ENCODE peak calls at places on chromosomes 13 and 19, in six cellular contexts. R is tibial artery; T is heart left ventricle; Z is CD8-positive, alpha-beta memory T cell; U is ovary; J is HCT116. Y is an unnamed sample.

GRCh38 chr13:51318015-51318414 is 21.5 kb upstream of the SERPINE3 start:
- DNase-seq in R (no peak), T (no peak), Z (no peak), U (no peak), J (no peak), Y (no peak)

GRCh38 chr19:29559743-29560142 is 33.9 kb downstream of the VSTM2B start:
- DNase-seq in R (no peak), T (no peak), Z (no peak), U (no peak), J (no peak), Y (no peak)

GRCh38 chr13:113555141-113555540 is 29.4 kb upstream of the TFDP1 start:
- DNase-seq in R (no peak), T (no peak), Z (no peak), U (peak; percentile 6), J (no peak), Y (no peak)

GRCh38 chr19:19613456-19613855 is 5.0 kb downstream of the PBX4 start:
- DNase-seq in R (no peak), T (no peak), Z (no peak), U (no peak), J (peak; percentile 63), Y (no peak)

GRCh38 chr19:4371209-4371897 is 28.0 kb downstream of the MPND start:
- DNase-seq in R (no peak), T (no peak), Z (no peak), U (no peak), J (no peak), Y (no peak)

GRCh38 chr19:42252365-42253244 is 2.3 kb downstream of the ERF start:
- DNase-seq in R (peak; percentile 70), T (peak; percentile 57), Z (no peak), U (peak; percentile 73), J (no peak), Y (no peak)

GRCh38 chr19:49415102-49415809 is 8.0 kb downstream of the PTH2 start:
- DNase-seq in R (no peak), T (no peak), Z (no peak), U (no peak), J (no peak), Y (no peak)

GRCh38 chr19:33499248-33499647 is 22.3 kb downstream of the PEPD start:
- DNase-seq in R (no peak), T (no peak), Z (no peak), U (no peak), J (no peak), Y (no peak)

GRCh38 chr13:37708101-37708500 is 109.5 kb upstream of the POSTN start:
- DNase-seq in R (no peak), T (no peak), Z (no peak), U (no peak), J (no peak), Y (no peak)

GRCh38 chr19:29211562-29212416 is 1.2 kb downstream of the UQCRFS1 start:
- DNase-seq in R (no peak), T (no peak), Z (no peak), U (no peak), J (no peak), Y (no peak)

GRCh38 chr13:26010487-26011207 is 41.2 kb downstream of the SHISA2 start:
- DNase-seq in R (no peak), T (no peak), Z (no peak), U (no peak), J (no peak), Y (no peak)

GRCh38 chr13:46012404-46012803 is 40.1 kb downstream of the ZC3H13 start:
- DNase-seq in R (no peak), T (no peak), Z (no peak), U (no peak), J (no peak), Y (no peak)

GRCh38 chr13:81480634-81481033 is 1139.7 kb upstream of the SPRY2 start:
- DNase-seq in R (no peak), T (no peak), Z (no peak), U (no peak), J (no peak), Y (no peak)

GRCh38 chr19:13613447-13613846 is 107.2 kb upstream of the CACNA1A start:
- DNase-seq in R (no peak), T (no peak), Z (no peak), U (no peak), J (no peak), Y (no peak)

GRCh38 chr13:22108283-22108897 is 437.5 kb downstream of the FGF9 start:
- DNase-seq in R (no peak), T (no peak), Z (no peak), U (no peak), J (no peak), Y (no peak)

GRCh38 chr13:25171517-25172302 is at the start of gene AMER2:
- DNase-seq in R (no peak), T (no peak), Z (no peak), U (no peak), J (no peak), Y (no peak)

GRCh38 chr13:33644607-33645543 is 173.1 kb upstream of the RFC3 start:
- DNase-seq in R (peak; percentile 38), T (peak; percentile 40), Z (no peak), U (no peak), J (no peak), Y (no peak)

GRCh38 chr13:44455781-44456180 is 82.2 kb downstream of the SERP2 start:
- DNase-seq in R (no peak), T (no peak), Z (no peak), U (no peak), J (no peak), Y (no peak)

GRCh38 chr13:97226788-97227627 is 4.9 kb downstream of the MBNL2 start:
- DNase-seq in R (no peak), T (no peak), Z (peak; percentile 59), U (no peak), J (no peak), Y (peak; percentile 51)

GRCh38 chr13:69565334-69565733 is 542.3 kb upstream of the ATXN8OS start:
- DNase-seq in R (no peak), T (no peak), Z (no peak), U (no peak), J (peak; percentile 49), Y (no peak)

GRCh38 chr13:34294483-34295129 is 476.7 kb downstream of the RFC3 start:
- DNase-seq in R (no peak), T (peak; percentile 23), Z (no peak), U (no peak), J (no peak), Y (no peak)

GRCh38 chr19:6767357-6768235 is at the start of gene SH2D3A:
- DNase-seq in R (no peak), T (peak; percentile 42), Z (peak; percentile 94), U (no peak), J (peak; percentile 96), Y (peak; percentile 96)

GRCh38 chr13:33633701-33634525 is 184.0 kb upstream of the RFC3 start:
- DNase-seq in R (no peak), T (no peak), Z (no peak), U (no peak), J (no peak), Y (no peak)

GRCh38 chr13:67123165-67123564 is 107.0 kb downstream of the PCDH9 start:
- DNase-seq in R (no peak), T (no peak), Z (no peak), U (no peak), J (no peak), Y (no peak)

GRCh38 chr19:16682539-16682938 is 21.6 kb downstream of the TMEM38A start:
- DNase-seq in R (no peak), T (no peak), Z (no peak), U (no peak), J (no peak), Y (no peak)

GRCh38 chr19:40604647-40605200 is 3.6 kb downstream of the LTBP4 start:
- DNase-seq in R (no peak), T (no peak), Z (peak; percentile 18), U (peak; percentile 64), J (no peak), Y (no peak)

GRCh38 chr19:40603719-40604646 is 2.8 kb downstream of the LTBP4 start:
- DNase-seq in R (peak; percentile 99), T (peak; percentile 98), Z (peak; percentile 97), U (peak; percentile 99), J (peak; percentile 99), Y (peak; percentile 99)

GRCh38 chr19:40605201-40605971 is 4.2 kb downstream of the LTBP4 start:
- DNase-seq in R (peak; percentile 66), T (peak; percentile 65), Z (peak; percentile 85), U (peak; percentile 78), J (peak; percentile 78), Y (peak; percentile 93)

GRCh38 chr19:40601061-40601973 is at the start of gene LTBP4:
- DNase-seq in R (peak; percentile 56), T (peak; percentile 81), Z (peak; percentile 44), U (peak; percentile 88), J (no peak), Y (peak; percentile 48)

GRCh38 chr19:40603071-40603718 is 2.0 kb downstream of the LTBP4 start:
- DNase-seq in R (no peak), T (no peak), Z (no peak), U (peak; percentile 46), J (no peak), Y (no peak)
- H3K4me1 ChIP-seq in R (peaks cover 73% of the 10 kb centered on the region), T (peaks cover 54% of the 10 kb centered on the region), Z (peaks cover 74% of the 10 kb centered on the region), U (peaks cover 13% of the 10 kb centered on the region), J (peaks cover 86% of the 10 kb centered on the region), Y (peaks cover 84% of the 10 kb centered on the region)

DNA sequence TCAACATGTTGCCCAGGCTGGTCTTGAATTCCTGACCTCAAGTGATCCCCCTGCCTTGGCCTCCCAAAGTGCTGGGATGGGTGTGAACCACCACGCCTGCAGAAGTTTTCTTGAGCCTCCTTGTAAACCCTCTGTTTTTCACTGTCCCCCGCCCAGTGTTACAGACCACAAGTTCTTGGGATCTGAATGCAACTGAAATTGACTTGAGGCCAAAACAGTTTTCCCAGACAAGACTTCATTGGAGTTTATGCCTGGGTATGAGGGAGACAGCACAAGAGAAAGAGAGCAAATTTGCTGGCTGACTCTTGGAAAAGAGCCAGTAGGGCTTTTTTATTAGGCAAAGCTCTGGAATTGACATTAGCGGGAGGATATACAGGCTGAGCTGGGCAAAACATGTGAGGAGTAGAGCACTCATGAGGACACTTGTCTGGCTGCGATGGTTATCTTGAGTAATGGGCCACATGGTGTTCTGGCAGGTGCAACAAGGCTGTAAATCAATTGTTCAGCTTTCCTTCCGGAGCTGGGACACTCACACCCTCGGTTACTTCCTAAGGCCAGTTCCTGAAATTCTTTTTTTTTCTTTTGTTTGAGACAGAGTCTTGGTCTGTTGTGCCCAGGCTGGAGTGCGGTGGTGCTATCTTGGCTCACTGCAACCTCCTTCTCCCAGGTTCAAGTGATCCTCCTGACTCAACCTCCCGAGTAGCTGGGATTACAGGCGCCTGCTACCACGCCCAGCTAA is 12.7 kb upstream of the HNRNPL start:
- DNase-seq in R (peak; percentile 48), T (peak; percentile 30), Z (no peak), U (no peak), J (no peak), Y (no peak)
- H3K27ac ChIP-seq in R (no peak overlapping the region), T (peak overlapping the region; percentile 52), Z (peak overlapping the region; percentile 2), U (no peak overlapping the region), J (no peak overlapping the region), Y (no peak overlapping the region)

GRCh38 chr19:55947532-55947931 is at the start of gene NLRP8:
- DNase-seq in R (no peak), T (no peak), Z (no peak), U (no peak), J (no peak), Y (no peak)
- H3K9me3 ChIP-seq in R (no peaks in the 10 kb centered on the region), T (no peaks in the 10 kb centered on the region), Z (no peaks in the 10 kb centered on the region), U (no peaks in the 10 kb centered on the region), J (no peaks in the 10 kb centered on the region), Y (no peaks in the 10 kb centered on the region)

DNA sequence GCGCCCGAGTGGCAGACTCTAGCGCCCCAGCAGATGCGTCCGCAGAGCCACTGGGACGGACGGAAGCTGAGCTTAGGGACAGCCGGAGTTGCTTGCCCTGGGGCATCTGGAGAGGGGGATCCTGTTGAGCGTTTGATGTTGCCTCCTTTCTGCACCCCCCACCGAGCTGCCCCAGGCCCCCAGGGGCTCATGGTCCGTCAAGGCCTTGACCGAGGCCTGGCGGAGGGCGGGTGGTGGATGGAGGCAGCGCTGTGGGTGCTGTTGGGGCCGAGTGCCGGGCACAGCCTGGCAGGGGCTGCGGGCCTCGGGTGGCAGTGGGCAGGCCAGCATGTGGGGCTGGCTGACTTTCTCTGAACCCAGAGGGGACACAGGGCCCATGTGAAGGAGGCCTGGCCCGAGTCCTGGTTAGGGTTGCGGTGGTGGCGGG is 2.7 kb downstream of the CSNK1G2 start:
- DNase-seq in R (no peak), T (no peak), Z (no peak), U (no peak), J (no peak), Y (no peak)
- H3K4me1 ChIP-seq in R (peaks cover 37% of the 10 kb centered on the region), T (peaks cover 21% of the 10 kb centered on the region), Z (peaks cover 34% of the 10 kb centered on the region), U (peaks cover 16% of the 10 kb centered on the region), J (peaks cover 63% of the 10 kb centered on the region), Y (peaks cover 50% of the 10 kb centered on the region)

Y was measured in CD4-positive, alpha-beta memory T cell.